ENCODE peak calls at places on chromosome 21, in six cellular contexts. One of them, this sample, is unnamed.

GRCh38 chr21:42262826-42263225 is 43.9 kb downstream of the ABCG1 start:
- DNase-seq in fibroblast of mammary gland: peak
- DNase-seq in glutamatergic neuron: no peak
- DNase-seq in pancreas: peak
- DNase-seq in HFFc6: no peak
- DNase-seq in HCT116: no peak
- DNase-seq in this sample: no peak

GRCh38 chr21:25296239-25296638 is 311.0 kb downstream of the MRPL39 start:
- DNase-seq in HFFc6: no peak
- DNase-seq in HCT116: no peak
- DNase-seq in glutamatergic neuron: no peak
- DNase-seq in fibroblast of mammary gland: peak
- DNase-seq in pancreas: peak
- DNase-seq in this sample: no peak

GRCh38 chr21:42486551-42486950 is 9.5 kb downstream of the RSPH1 start:
- DNase-seq in HFFc6: no peak
- DNase-seq in glutamatergic neuron: no peak
- DNase-seq in HCT116: no peak
- DNase-seq in pancreas: no peak
- DNase-seq in fibroblast of mammary gland: no peak
- DNase-seq in this sample: no peak

GRCh38 chr21:37341254-37341960 is 25.2 kb upstream of the DYRK1A start:
- DNase-seq in fibroblast of mammary gland: peak
- DNase-seq in HCT116: no peak
- DNase-seq in HFFc6: peak
- DNase-seq in glutamatergic neuron: no peak
- DNase-seq in pancreas: no peak
- DNase-seq in this sample: peak

GRCh38 chr21:44423312-44423821 is 31.9 kb upstream of the LRRC3 start:
- DNase-seq in HCT116: no peak
- DNase-seq in glutamatergic neuron: peak
- DNase-seq in HFFc6: no peak
- DNase-seq in fibroblast of mammary gland: no peak
- DNase-seq in pancreas: no peak
- DNase-seq in this sample: no peak

GRCh38 chr21:45361033-45361997 is 43.6 kb upstream of the COL18A1 start:
- DNase-seq in HCT116: no peak
- DNase-seq in pancreas: no peak
- DNase-seq in HFFc6: no peak
- DNase-seq in glutamatergic neuron: peak
- DNase-seq in fibroblast of mammary gland: no peak
- DNase-seq in this sample: no peak

GRCh38 chr21:46056450-46056903 is 41.4 kb upstream of the COL6A2 start:
- DNase-seq in pancreas: peak
- DNase-seq in HCT116: no peak
- DNase-seq in fibroblast of mammary gland: peak
- DNase-seq in HFFc6: peak
- DNase-seq in glutamatergic neuron: no peak
- DNase-seq in this sample: peak

GRCh38 chr21:44579056-44579832 is 1.2 kb downstream of the KRTAP10-5 start:
- DNase-seq in HCT116: no peak
- DNase-seq in fibroblast of mammary gland: no peak
- DNase-seq in pancreas: no peak
- DNase-seq in glutamatergic neuron: no peak
- DNase-seq in HFFc6: no peak
- DNase-seq in this sample: no peak

GRCh38 chr21:45299864-45300785 is 12.4 kb upstream of the POFUT2 start:
- DNase-seq in fibroblast of mammary gland: no peak
- DNase-seq in glutamatergic neuron: no peak
- DNase-seq in HCT116: no peak
- DNase-seq in HFFc6: no peak
- DNase-seq in pancreas: peak
- DNase-seq in this sample: peak

GRCh38 chr21:36735724-36736310 is 36.9 kb downstream of the SIM2 start:
- DNase-seq in HFFc6: no peak
- DNase-seq in fibroblast of mammary gland: no peak
- DNase-seq in HCT116: no peak
- DNase-seq in glutamatergic neuron: peak
- DNase-seq in pancreas: no peak
- DNase-seq in this sample: no peak

GRCh38 chr21:37917612-37918011 is 1.4 kb upstream of the KCNJ6 start:
- DNase-seq in pancreas: no peak
- DNase-seq in glutamatergic neuron: no peak
- DNase-seq in HFFc6: peak
- DNase-seq in fibroblast of mammary gland: peak
- DNase-seq in HCT116: no peak
- DNase-seq in this sample: peak

GRCh38 chr21:41924355-41924754 is 29.5 kb downstream of the C2CD2 start:
- DNase-seq in HFFc6: no peak
- DNase-seq in pancreas: no peak
- DNase-seq in fibroblast of mammary gland: peak
- DNase-seq in HCT116: no peak
- DNase-seq in glutamatergic neuron: no peak
- DNase-seq in this sample: no peak

GRCh38 chr21:38241029-38241740 is 15.6 kb upstream of the KCNJ15 start:
- DNase-seq in HFFc6: no peak
- DNase-seq in fibroblast of mammary gland: peak
- DNase-seq in glutamatergic neuron: no peak
- DNase-seq in HCT116: no peak
- DNase-seq in pancreas: peak
- DNase-seq in this sample: no peak

GRCh38 chr21:28396421-28396820 is 596.3 kb downstream of the LTN1 start:
- DNase-seq in HCT116: no peak
- DNase-seq in fibroblast of mammary gland: no peak
- DNase-seq in pancreas: no peak
- DNase-seq in glutamatergic neuron: no peak
- DNase-seq in HFFc6: no peak
- DNase-seq in this sample: no peak

GRCh38 chr21:15138475-15138874 is 73.7 kb upstream of the NRIP1 start:
- DNase-seq in HFFc6: no peak
- DNase-seq in HCT116: no peak
- DNase-seq in fibroblast of mammary gland: no peak
- DNase-seq in glutamatergic neuron: no peak
- DNase-seq in pancreas: peak
- DNase-seq in this sample: no peak

GRCh38 chr21:45306453-45306831 is 18.7 kb upstream of the POFUT2 start:
- DNase-seq in HCT116: no peak
- DNase-seq in pancreas: no peak
- DNase-seq in HFFc6: no peak
- DNase-seq in glutamatergic neuron: no peak
- DNase-seq in fibroblast of mammary gland: no peak
- DNase-seq in this sample: no peak

GRCh38 chr21:45555557-45556301 is 13.5 kb upstream of the SLC19A1 start:
- DNase-seq in glutamatergic neuron: peak
- DNase-seq in pancreas: peak
- DNase-seq in fibroblast of mammary gland: peak
- DNase-seq in HCT116: peak
- DNase-seq in HFFc6: peak
- DNase-seq in this sample: no peak

GRCh38 chr21:39006653-39007417 is 176.4 kb downstream of the PSMG1 start:
- DNase-seq in glutamatergic neuron: no peak
- DNase-seq in pancreas: no peak
- DNase-seq in fibroblast of mammary gland: peak
- DNase-seq in HCT116: no peak
- DNase-seq in HFFc6: no peak
- DNase-seq in this sample: no peak

GRCh38 chr21:43352568-43353281 is 74.2 kb downstream of the SIK1 start:
- DNase-seq in pancreas: no peak
- DNase-seq in glutamatergic neuron: no peak
- DNase-seq in HCT116: peak
- DNase-seq in HFFc6: peak
- DNase-seq in fibroblast of mammary gland: peak
- DNase-seq in this sample: no peak

GRCh38 chr21:42654179-42654912 is 925 bp downstream of the PDE9A start:
- DNase-seq in HCT116: no peak
- DNase-seq in HFFc6: no peak
- DNase-seq in pancreas: no peak
- DNase-seq in fibroblast of mammary gland: no peak
- DNase-seq in glutamatergic neuron: no peak
- DNase-seq in this sample: no peak

GRCh38 chr21:36419996-36420395 is 34.8 kb downstream of the CHAF1B start:
- DNase-seq in fibroblast of mammary gland: peak
- DNase-seq in HFFc6: peak
- DNase-seq in glutamatergic neuron: peak
- DNase-seq in HCT116: peak
- DNase-seq in pancreas: peak
- DNase-seq in this sample: peak

GRCh38 chr21:23160914-23161313 is 2162.7 kb downstream of the NCAM2 start:
- DNase-seq in HCT116: no peak
- DNase-seq in glutamatergic neuron: no peak
- DNase-seq in pancreas: no peak
- DNase-seq in HFFc6: no peak
- DNase-seq in fibroblast of mammary gland: no peak
- DNase-seq in this sample: no peak
- TF ChIP-seq CTCF in HCT116: no peak
- TF ChIP-seq CTCF in glutamatergic neuron: no peak
- TF ChIP-seq CTCF in pancreas: no peak
- TF ChIP-seq CTCF in HFFc6: no peak
- TF ChIP-seq CTCF in fibroblast of mammary gland: no peak
- TF ChIP-seq CTCF in this sample: no peak

GRCh38 chr21:32940079-32941014 is 85.4 kb upstream of the OLIG2 start:
- DNase-seq in glutamatergic neuron: peak
- DNase-seq in HCT116: peak
- DNase-seq in fibroblast of mammary gland: peak
- DNase-seq in pancreas: peak
- DNase-seq in HFFc6: peak
- DNase-seq in this sample: no peak
- TF ChIP-seq CTCF in glutamatergic neuron: peak
- TF ChIP-seq CTCF in HCT116: peak
- TF ChIP-seq CTCF in fibroblast of mammary gland: peak
- TF ChIP-seq CTCF in pancreas: peak
- TF ChIP-seq CTCF in HFFc6: peak
- TF ChIP-seq CTCF in this sample: peak

DNA sequence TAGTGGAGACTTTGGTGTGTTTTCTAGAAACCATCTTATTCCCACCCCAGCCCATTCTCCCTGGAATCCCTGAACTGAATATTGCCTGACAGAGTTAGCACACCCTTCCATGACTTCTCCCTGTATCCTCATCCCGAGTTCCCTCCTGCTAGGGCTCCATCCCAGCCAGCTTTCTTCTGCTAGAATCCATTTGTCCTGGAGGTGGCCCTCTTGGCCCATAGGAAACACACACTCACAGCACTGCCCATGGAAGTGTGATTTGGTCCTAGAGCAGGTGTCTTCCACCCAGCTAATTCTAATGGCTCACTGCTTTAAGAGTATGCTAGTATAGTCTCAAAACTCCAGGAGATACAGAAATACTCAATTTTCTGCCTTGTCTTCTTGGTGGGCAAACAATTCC is 4.1 kb downstream of the KRTAP15-1 start:
- DNase-seq in fibroblast of mammary gland: no peak
- DNase-seq in HFFc6: no peak
- DNase-seq in glutamatergic neuron: no peak
- DNase-seq in pancreas: no peak
- DNase-seq in HCT116: no peak
- DNase-seq in this sample: no peak
- TF ChIP-seq CTCF in fibroblast of mammary gland: no peak
- TF ChIP-seq CTCF in HFFc6: no peak
- TF ChIP-seq CTCF in glutamatergic neuron: no peak
- TF ChIP-seq CTCF in pancreas: no peak
- TF ChIP-seq CTCF in HCT116: no peak
- TF ChIP-seq CTCF in this sample: no peak

GRCh38 chr21:35046880-35047229 is 2.2 kb downstream of the RUNX1 start:
- DNase-seq in HFFc6: no peak
- DNase-seq in fibroblast of mammary gland: no peak
- DNase-seq in pancreas: no peak
- DNase-seq in HCT116: no peak
- DNase-seq in glutamatergic neuron: no peak
- DNase-seq in this sample: no peak

GRCh38 chr21:35050348-35051286 is 1.5 kb upstream of the RUNX1 start:
- DNase-seq in fibroblast of mammary gland: peak
- DNase-seq in HFFc6: peak
- DNase-seq in HCT116: no peak
- DNase-seq in glutamatergic neuron: no peak
- DNase-seq in pancreas: no peak
- DNase-seq in this sample: no peak

GRCh38 chr21:35048183-35048601 is 910 bp downstream of the RUNX1 start:
- DNase-seq in fibroblast of mammary gland: no peak
- DNase-seq in pancreas: no peak
- DNase-seq in glutamatergic neuron: no peak
- DNase-seq in HCT116: no peak
- DNase-seq in HFFc6: peak
- DNase-seq in this sample: no peak

GRCh38 chr21:35051287-35051818 is 2.3 kb upstream of the RUNX1 start:
- DNase-seq in fibroblast of mammary gland: peak
- DNase-seq in HFFc6: no peak
- DNase-seq in glutamatergic neuron: peak
- DNase-seq in HCT116: peak
- DNase-seq in pancreas: peak
- DNase-seq in this sample: no peak

GRCh38 chr21:35048706-35049617 is at the start of gene RUNX1:
- DNase-seq in glutamatergic neuron: no peak
- DNase-seq in pancreas: no peak
- DNase-seq in HCT116: no peak
- DNase-seq in HFFc6: peak
- DNase-seq in fibroblast of mammary gland: peak
- DNase-seq in this sample: no peak
- TF ChIP-seq CTCF in glutamatergic neuron: no peak
- TF ChIP-seq CTCF in pancreas: no peak
- TF ChIP-seq CTCF in HCT116: no peak
- TF ChIP-seq CTCF in HFFc6: peak
- TF ChIP-seq CTCF in fibroblast of mammary gland: no peak
- TF ChIP-seq CTCF in this sample: no peak

This sample was measured in AG04449.